ENCODE peak calls at places on chromosome 20, in four cellular contexts. M is H1, O is NT2/D1, S is GM12878. W is an unnamed sample.

GRCh38 chr20:35146299-35146921 is 726 bp downstream of the EDEM2 start:
- DNase-seq in M (no peak), O (peak), S (no peak), W (peak)

GRCh38 chr20:59825563-59825920 is 107.9 kb downstream of the SYCP2 start:
- DNase-seq in M (no peak), O (no peak), S (no peak), W (no peak)

GRCh38 chr20:53940356-53940694 is 130.1 kb downstream of the BCAS1 start:
- DNase-seq in M (no peak), O (no peak), S (no peak), W (no peak)

GRCh38 chr20:19252670-19253120 is 40.3 kb downstream of the SLC24A3 start:
- DNase-seq in M (no peak), O (no peak), S (no peak), W (no peak)

GRCh38 chr20:54984104-54984448 is 508.7 kb downstream of the DOK5 start:
- DNase-seq in M (no peak), O (no peak), S (no peak), W (no peak)

GRCh38 chr20:7459123-7459522 is 481.1 kb downstream of the HAO1 start:
- DNase-seq in M (no peak), O (no peak), S (no peak), W (no peak)

GRCh38 chr20:51616060-51616459 is 73.5 kb upstream of the NFATC2 start:
- DNase-seq in M (no peak), O (no peak), S (no peak), W (no peak)

GRCh38 chr20:4059631-4060030 is 44.3 kb upstream of the RNF24 start:
- DNase-seq in M (no peak), O (no peak), S (no peak), W (no peak)

GRCh38 chr20:47682916-47683315 is 102.4 kb downstream of the SULF2 start:
- DNase-seq in M (no peak), O (no peak), S (no peak), W (no peak)

GRCh38 chr20:59737073-59737691 is 132.8 kb downstream of the PHACTR3 start:
- DNase-seq in M (no peak), O (no peak), S (no peak), W (no peak)

DNA sequence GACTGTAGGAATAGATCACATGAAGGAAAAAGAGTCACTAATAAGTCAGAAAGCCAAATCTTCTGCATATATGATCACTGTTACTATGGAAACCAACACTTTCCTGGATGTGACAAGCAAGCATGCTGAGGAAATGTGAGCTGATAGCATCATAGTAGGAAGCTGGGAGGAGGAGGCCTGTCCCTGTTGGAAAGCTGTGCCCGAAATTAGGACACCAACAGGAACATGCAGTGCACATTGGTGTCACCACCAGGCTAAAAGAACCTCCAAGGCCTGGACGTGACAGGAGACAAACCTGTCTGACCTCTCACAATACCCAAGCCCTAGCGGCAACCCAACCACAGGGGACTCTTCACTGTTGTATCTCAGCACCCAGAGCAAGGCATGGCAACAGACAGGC is 181.9 kb upstream of the PCSK2 start:
- DNase-seq in M (no peak), O (no peak), S (no peak), W (no peak)
- TF ChIP-seq SUZ12 in M (no peak), O (no peak), S (no peak), W (no peak)

DNA sequence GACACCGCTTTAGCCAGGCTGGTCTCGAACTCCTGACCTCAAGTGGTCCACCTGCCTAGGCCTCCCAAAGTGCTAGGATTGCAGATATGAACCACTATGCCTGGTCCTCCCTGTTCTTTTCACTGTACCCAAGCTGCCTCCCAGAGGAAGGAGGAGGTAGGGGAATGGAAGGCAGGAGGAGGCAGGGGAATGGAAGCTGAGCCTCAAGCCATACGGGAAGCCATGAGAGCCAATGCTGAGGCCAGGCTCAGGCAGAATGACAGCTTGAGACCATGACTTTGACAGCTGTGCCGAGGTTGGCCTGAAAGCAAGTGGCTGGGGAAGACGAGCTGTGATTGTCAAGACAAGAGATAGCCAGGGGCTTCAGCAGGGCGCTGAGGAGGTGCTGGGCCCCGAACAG is 13.6 kb upstream of the ZNF335 start:
- DNase-seq in M (no peak), O (no peak), S (no peak), W (no peak)
- TF ChIP-seq SUZ12 in M (no peak), O (no peak), S (no peak), W (no peak)

GRCh38 chr20:62632575-62632974 is 9.7 kb upstream of the SLCO4A1 start:
- DNase-seq in M (no peak), O (no peak), S (no peak), W (no peak)

GRCh38 chr20:62634330-62634967 is 7.9 kb upstream of the SLCO4A1 start:
- DNase-seq in M (no peak), O (no peak), S (no peak), W (no peak)

GRCh38 chr20:62633571-62634329 is 8.6 kb upstream of the SLCO4A1 start:
- DNase-seq in M (no peak), O (no peak), S (no peak), W (no peak)

GRCh38 chr20:62629864-62630470 is 12.3 kb upstream of the SLCO4A1 start:
- DNase-seq in M (no peak), O (no peak), S (no peak), W (no peak)

GRCh38 chr20:62631336-62632317 is 10.7 kb upstream of the SLCO4A1 start:
- DNase-seq in M (no peak), O (no peak), S (no peak), W (no peak)
- TF ChIP-seq SUZ12 in M (no peak), O (no peak), S (no peak), W (no peak)

DNA sequence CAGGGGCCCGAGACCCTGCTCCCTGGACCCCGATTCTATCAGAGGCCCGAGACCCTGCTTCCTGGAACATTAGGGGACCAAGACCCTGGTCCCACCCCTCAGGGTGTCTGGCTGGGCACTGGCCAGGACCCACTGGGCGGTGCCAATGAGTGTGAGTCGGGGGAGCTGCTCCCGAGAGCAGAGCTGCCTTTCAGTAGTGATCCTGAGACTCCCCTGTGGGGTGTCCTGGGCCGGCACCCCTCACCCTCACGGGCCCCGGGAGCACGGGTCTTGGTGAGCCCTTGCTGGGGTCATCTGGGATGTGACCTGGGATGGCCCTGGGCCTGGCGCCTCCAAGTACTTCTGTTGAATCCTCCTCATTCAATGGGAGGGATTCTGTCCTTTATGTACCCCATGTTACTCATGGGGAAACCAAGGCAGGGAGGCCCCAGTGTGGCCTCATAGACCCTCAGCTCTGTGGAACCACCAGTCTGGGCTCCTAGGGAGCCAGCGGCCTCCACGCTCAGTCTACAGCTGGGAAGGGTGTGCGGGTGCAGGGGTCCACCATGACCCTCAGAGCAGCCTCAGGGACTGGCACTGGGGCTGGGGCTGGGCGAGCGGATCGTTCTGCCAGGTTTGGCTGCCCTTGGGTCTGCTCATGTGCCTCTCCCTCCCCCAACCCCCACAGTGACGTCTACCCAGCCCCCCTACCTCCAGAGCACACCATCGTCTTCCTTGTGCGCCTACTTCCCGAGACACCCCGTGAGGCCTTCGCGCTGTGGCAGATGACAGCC is 25.6 kb downstream of the COL20A1 start:
- DNase-seq in M (no peak), O (no peak), S (no peak), W (no peak)
- TF ChIP-seq SUZ12 in M (no peak), O (no peak), S (no peak), W (no peak)

W was measured in HEK293T.